ENCODE peak calls at places on chromosomes 6 and 20, in six cellular contexts. One of them, this sample, is unnamed.

GRCh38 chr6:21999012-21999528 is 297.8 kb downstream of the PRL start:
- DNase-seq in tibial nerve: no peak
- DNase-seq in endothelial cell of umbilical vein: peak
- DNase-seq in right lobe of liver: no peak
- DNase-seq in heart left ventricle: no peak
- DNase-seq in ovary: no peak
- DNase-seq in this sample: no peak

GRCh38 chr6:37021356-37022129 is 16.1 kb downstream of the FGD2 start:
- DNase-seq in tibial nerve: no peak
- DNase-seq in endothelial cell of umbilical vein: peak
- DNase-seq in right lobe of liver: no peak
- DNase-seq in heart left ventricle: no peak
- DNase-seq in ovary: no peak
- DNase-seq in this sample: no peak

GRCh38 chr6:120355822-120356221 is 978.5 kb downstream of the TBC1D32 start:
- DNase-seq in tibial nerve: no peak
- DNase-seq in endothelial cell of umbilical vein: no peak
- DNase-seq in right lobe of liver: no peak
- DNase-seq in heart left ventricle: no peak
- DNase-seq in ovary: no peak
- DNase-seq in this sample: no peak

GRCh38 chr20:33071198-33071597 is 8.2 kb upstream of the BPIFB4 start:
- DNase-seq in tibial nerve: no peak
- DNase-seq in endothelial cell of umbilical vein: no peak
- DNase-seq in right lobe of liver: no peak
- DNase-seq in heart left ventricle: no peak
- DNase-seq in ovary: no peak
- DNase-seq in this sample: no peak

GRCh38 chr20:25310268-25310920 is 62.5 kb downstream of the PYGB start:
- DNase-seq in tibial nerve: peak
- DNase-seq in endothelial cell of umbilical vein: peak
- DNase-seq in right lobe of liver: peak
- DNase-seq in heart left ventricle: peak
- DNase-seq in ovary: no peak
- DNase-seq in this sample: peak

GRCh38 chr6:13288481-13288880 is 39.9 kb downstream of the TBC1D7 start:
- DNase-seq in tibial nerve: no peak
- DNase-seq in endothelial cell of umbilical vein: no peak
- DNase-seq in right lobe of liver: no peak
- DNase-seq in heart left ventricle: no peak
- DNase-seq in ovary: no peak
- DNase-seq in this sample: peak

GRCh38 chr6:116945809-116946208 is 68.8 kb downstream of the RFX6 start:
- DNase-seq in tibial nerve: no peak
- DNase-seq in endothelial cell of umbilical vein: no peak
- DNase-seq in right lobe of liver: no peak
- DNase-seq in heart left ventricle: no peak
- DNase-seq in ovary: no peak
- DNase-seq in this sample: no peak

GRCh38 chr20:53943522-53944291 is 126.7 kb downstream of the BCAS1 start:
- DNase-seq in tibial nerve: no peak
- DNase-seq in endothelial cell of umbilical vein: peak
- DNase-seq in right lobe of liver: no peak
- DNase-seq in heart left ventricle: no peak
- DNase-seq in ovary: no peak
- DNase-seq in this sample: no peak

GRCh38 chr20:64111841-64112641 is 4.7 kb upstream of the NPBWR2 start:
- DNase-seq in tibial nerve: no peak
- DNase-seq in endothelial cell of umbilical vein: no peak
- DNase-seq in right lobe of liver: no peak
- DNase-seq in heart left ventricle: peak
- DNase-seq in ovary: no peak
- DNase-seq in this sample: peak

GRCh38 chr6:137651591-137652335 is 157.6 kb upstream of the OLIG3 start:
- DNase-seq in tibial nerve: no peak
- DNase-seq in endothelial cell of umbilical vein: no peak
- DNase-seq in right lobe of liver: no peak
- DNase-seq in heart left ventricle: no peak
- DNase-seq in ovary: no peak
- DNase-seq in this sample: no peak

GRCh38 chr6:158498362-158498761 is 61.5 kb upstream of the TMEM181 start:
- DNase-seq in tibial nerve: no peak
- DNase-seq in endothelial cell of umbilical vein: no peak
- DNase-seq in right lobe of liver: no peak
- DNase-seq in heart left ventricle: no peak
- DNase-seq in ovary: no peak
- DNase-seq in this sample: no peak

GRCh38 chr6:152273638-152274037 is 363.5 kb downstream of the SYNE1 start:
- DNase-seq in tibial nerve: no peak
- DNase-seq in endothelial cell of umbilical vein: no peak
- DNase-seq in right lobe of liver: no peak
- DNase-seq in heart left ventricle: no peak
- DNase-seq in ovary: no peak
- DNase-seq in this sample: no peak

GRCh38 chr20:8901237-8902025 is 167.5 kb upstream of the PLCB4 start:
- DNase-seq in tibial nerve: peak
- DNase-seq in endothelial cell of umbilical vein: no peak
- DNase-seq in right lobe of liver: no peak
- DNase-seq in heart left ventricle: peak
- DNase-seq in ovary: peak
- DNase-seq in this sample: no peak

GRCh38 chr6:6697620-6698019 is 109.1 kb downstream of the LY86 start:
- DNase-seq in tibial nerve: no peak
- DNase-seq in endothelial cell of umbilical vein: peak
- DNase-seq in right lobe of liver: no peak
- DNase-seq in heart left ventricle: no peak
- DNase-seq in ovary: no peak
- DNase-seq in this sample: no peak

GRCh38 chr6:36563928-36564284 is 16.6 kb upstream of the STK38 start:
- DNase-seq in tibial nerve: no peak
- DNase-seq in endothelial cell of umbilical vein: no peak
- DNase-seq in right lobe of liver: no peak
- DNase-seq in heart left ventricle: no peak
- DNase-seq in ovary: no peak
- DNase-seq in this sample: no peak

GRCh38 chr6:160051390-160051789 is 70.2 kb upstream of the SLC22A1 start:
- DNase-seq in tibial nerve: no peak
- DNase-seq in endothelial cell of umbilical vein: no peak
- DNase-seq in right lobe of liver: no peak
- DNase-seq in heart left ventricle: no peak
- DNase-seq in ovary: no peak
- DNase-seq in this sample: no peak

GRCh38 chr20:17854307-17854903 is 114.2 kb downstream of the SNX5 start:
- DNase-seq in tibial nerve: peak
- DNase-seq in endothelial cell of umbilical vein: peak
- DNase-seq in right lobe of liver: peak
- DNase-seq in heart left ventricle: peak
- DNase-seq in ovary: peak
- DNase-seq in this sample: no peak

GRCh38 chr6:63923139-63923739 is 287.6 kb downstream of the PHF3 start:
- DNase-seq in tibial nerve: no peak
- DNase-seq in endothelial cell of umbilical vein: peak
- DNase-seq in right lobe of liver: no peak
- DNase-seq in heart left ventricle: no peak
- DNase-seq in ovary: no peak
- DNase-seq in this sample: no peak

GRCh38 chr20:45934046-45934586 is 367 bp upstream of the PCIF1 start:
- DNase-seq in tibial nerve: peak
- DNase-seq in endothelial cell of umbilical vein: no peak
- DNase-seq in right lobe of liver: peak
- DNase-seq in heart left ventricle: peak
- DNase-seq in ovary: no peak
- DNase-seq in this sample: no peak

GRCh38 chr6:67633058-67633457 is 1002.0 kb upstream of the ADGRB3 start:
- DNase-seq in tibial nerve: no peak
- DNase-seq in endothelial cell of umbilical vein: no peak
- DNase-seq in right lobe of liver: no peak
- DNase-seq in heart left ventricle: no peak
- DNase-seq in ovary: no peak
- DNase-seq in this sample: no peak

GRCh38 chr6:170035896-170036295 is 255.0 kb downstream of the DLL1 start:
- DNase-seq in tibial nerve: no peak
- DNase-seq in endothelial cell of umbilical vein: no peak
- DNase-seq in right lobe of liver: no peak
- DNase-seq in heart left ventricle: no peak
- DNase-seq in ovary: peak
- DNase-seq in this sample: peak

GRCh38 chr6:124487778-124488431 is 474.3 kb upstream of the RNF217 start:
- DNase-seq in tibial nerve: no peak
- DNase-seq in endothelial cell of umbilical vein: peak
- DNase-seq in right lobe of liver: no peak
- DNase-seq in heart left ventricle: no peak
- DNase-seq in ovary: no peak
- DNase-seq in this sample: no peak

GRCh38 chr6:75098709-75099108 is 107.1 kb downstream of the COL12A1 start:
- DNase-seq in tibial nerve: peak
- DNase-seq in endothelial cell of umbilical vein: peak
- DNase-seq in right lobe of liver: peak
- DNase-seq in heart left ventricle: peak
- DNase-seq in ovary: peak
- DNase-seq in this sample: no peak

GRCh38 chr6:166112580-166112979 is 55.1 kb downstream of the TBXT start:
- DNase-seq in tibial nerve: no peak
- DNase-seq in endothelial cell of umbilical vein: no peak
- DNase-seq in right lobe of liver: no peak
- DNase-seq in heart left ventricle: no peak
- DNase-seq in ovary: no peak
- DNase-seq in this sample: no peak

GRCh38 chr6:18118330-18118729 is 4.1 kb downstream of the NHLRC1 start:
- DNase-seq in tibial nerve: no peak
- DNase-seq in endothelial cell of umbilical vein: no peak
- DNase-seq in right lobe of liver: peak
- DNase-seq in heart left ventricle: no peak
- DNase-seq in ovary: no peak
- DNase-seq in this sample: no peak

GRCh38 chr6:6901945-6902344 is 205.8 kb upstream of the RREB1 start:
- DNase-seq in tibial nerve: no peak
- DNase-seq in endothelial cell of umbilical vein: no peak
- DNase-seq in right lobe of liver: no peak
- DNase-seq in heart left ventricle: no peak
- DNase-seq in ovary: no peak
- DNase-seq in this sample: no peak

GRCh38 chr6:54535568-54535967 is 227.3 kb downstream of the TINAG start:
- DNase-seq in tibial nerve: no peak
- DNase-seq in endothelial cell of umbilical vein: no peak
- DNase-seq in right lobe of liver: no peak
- DNase-seq in heart left ventricle: no peak
- DNase-seq in ovary: no peak
- DNase-seq in this sample: no peak

GRCh38 chr6:147138841-147139240 is 65.4 kb upstream of the STXBP5 start:
- DNase-seq in tibial nerve: no peak
- DNase-seq in endothelial cell of umbilical vein: no peak
- DNase-seq in right lobe of liver: no peak
- DNase-seq in heart left ventricle: no peak
- DNase-seq in ovary: no peak
- DNase-seq in this sample: no peak

GRCh38 chr6:13188306-13188705 is 140.0 kb downstream of the TBC1D7 start:
- DNase-seq in tibial nerve: no peak
- DNase-seq in endothelial cell of umbilical vein: no peak
- DNase-seq in right lobe of liver: no peak
- DNase-seq in heart left ventricle: no peak
- DNase-seq in ovary: no peak
- DNase-seq in this sample: no peak

GRCh38 chr6:4145083-4145482 is 9.7 kb upstream of the ECI2 start:
- DNase-seq in tibial nerve: no peak
- DNase-seq in endothelial cell of umbilical vein: no peak
- DNase-seq in right lobe of liver: no peak
- DNase-seq in heart left ventricle: no peak
- DNase-seq in ovary: no peak
- DNase-seq in this sample: no peak

GRCh38 chr20:32004963-32005362 is 5.3 kb upstream of the CCM2L start:
- DNase-seq in tibial nerve: no peak
- DNase-seq in endothelial cell of umbilical vein: no peak
- DNase-seq in right lobe of liver: no peak
- DNase-seq in heart left ventricle: no peak
- DNase-seq in ovary: no peak
- DNase-seq in this sample: no peak

GRCh38 chr6:11094411-11094851 is 797 bp downstream of the SMIM13 start:
- DNase-seq in tibial nerve: peak
- DNase-seq in endothelial cell of umbilical vein: peak
- DNase-seq in right lobe of liver: peak
- DNase-seq in heart left ventricle: peak
- DNase-seq in ovary: no peak
- DNase-seq in this sample: peak

GRCh38 chr6:116531675-116532570 is 13.6 kb downstream of the TRAPPC3L start:
- DNase-seq in tibial nerve: peak
- DNase-seq in endothelial cell of umbilical vein: peak
- DNase-seq in right lobe of liver: no peak
- DNase-seq in heart left ventricle: peak
- DNase-seq in ovary: peak
- DNase-seq in this sample: peak

GRCh38 chr20:5529331-5530142 is 212.8 kb upstream of the PROKR2 start:
- DNase-seq in tibial nerve: peak
- DNase-seq in endothelial cell of umbilical vein: peak
- DNase-seq in right lobe of liver: peak
- DNase-seq in heart left ventricle: peak
- DNase-seq in ovary: peak
- DNase-seq in this sample: peak

GRCh38 chr6:110332281-110332680 is 25.9 kb downstream of the METTL24 start:
- DNase-seq in tibial nerve: no peak
- DNase-seq in endothelial cell of umbilical vein: no peak
- DNase-seq in right lobe of liver: no peak
- DNase-seq in heart left ventricle: no peak
- DNase-seq in ovary: no peak
- DNase-seq in this sample: no peak
- TF ChIP-seq CTCF in tibial nerve: no peak
- TF ChIP-seq CTCF in endothelial cell of umbilical vein: no peak
- TF ChIP-seq CTCF in right lobe of liver: no peak
- TF ChIP-seq CTCF in heart left ventricle: no peak
- TF ChIP-seq CTCF in ovary: no peak
- TF ChIP-seq CTCF in this sample: no peak

GRCh38 chr20:59026904-59027745 is 5.0 kb downstream of the ATP5F1E start:
- DNase-seq in tibial nerve: no peak
- DNase-seq in endothelial cell of umbilical vein: no peak
- DNase-seq in right lobe of liver: no peak
- DNase-seq in heart left ventricle: no peak
- DNase-seq in ovary: no peak
- DNase-seq in this sample: no peak
- TF ChIP-seq POLR2A in tibial nerve: no peak
- TF ChIP-seq POLR2A in endothelial cell of umbilical vein: no peak
- TF ChIP-seq POLR2A in right lobe of liver: no peak
- TF ChIP-seq POLR2A in heart left ventricle: no peak
- TF ChIP-seq POLR2A in ovary: no peak
- TF ChIP-seq POLR2A in this sample: no peak

GRCh38 chr20:11544029-11544678 is 373.5 kb upstream of the BTBD3 start:
- DNase-seq in tibial nerve: peak
- DNase-seq in endothelial cell of umbilical vein: peak
- DNase-seq in right lobe of liver: no peak
- DNase-seq in heart left ventricle: peak
- DNase-seq in ovary: no peak
- DNase-seq in this sample: no peak
- TF ChIP-seq CTCF in tibial nerve: peak
- TF ChIP-seq CTCF in endothelial cell of umbilical vein: peak
- TF ChIP-seq CTCF in right lobe of liver: peak
- TF ChIP-seq CTCF in heart left ventricle: peak
- TF ChIP-seq CTCF in ovary: peak
- TF ChIP-seq CTCF in this sample: peak

GRCh38 chr20:50731055-50731929 is at the start of gene PARD6B:
- DNase-seq in tibial nerve: peak
- DNase-seq in endothelial cell of umbilical vein: peak
- DNase-seq in right lobe of liver: peak
- DNase-seq in heart left ventricle: peak
- DNase-seq in ovary: peak
- DNase-seq in this sample: peak
- TF ChIP-seq POLR2A in tibial nerve: peak
- TF ChIP-seq POLR2A in endothelial cell of umbilical vein: no peak
- TF ChIP-seq POLR2A in right lobe of liver: peak
- TF ChIP-seq POLR2A in heart left ventricle: no peak
- TF ChIP-seq POLR2A in ovary: peak
- TF ChIP-seq POLR2A in this sample: peak

GRCh38 chr20:57902478-57902877 is 192.7 kb upstream of the PMEPA1 start:
- DNase-seq in tibial nerve: no peak
- DNase-seq in endothelial cell of umbilical vein: no peak
- DNase-seq in right lobe of liver: no peak
- DNase-seq in heart left ventricle: no peak
- DNase-seq in ovary: no peak
- DNase-seq in this sample: no peak
- TF ChIP-seq CTCF in tibial nerve: no peak
- TF ChIP-seq CTCF in endothelial cell of umbilical vein: no peak
- TF ChIP-seq CTCF in right lobe of liver: no peak
- TF ChIP-seq CTCF in heart left ventricle: no peak
- TF ChIP-seq CTCF in ovary: no peak
- TF ChIP-seq CTCF in this sample: no peak

This sample was measured in suprapubic skin.